ENCODE peak calls at places on chromosomes 7 and 10, in four cellular contexts. Y, M, P and J are unnamed samples. For H3K4me1, the result is how much of the 10 kb centered on the place peaks cover.

GRCh38 chr7:139777304-139777890 is 401 bp downstream of the HIPK2 start:
- DNase-seq in Y (peak), M (no peak), P (no peak), J (no peak)

GRCh38 chr10:101901340-101901739 is 57.7 kb upstream of the KCNIP2 start:
- DNase-seq in Y (no peak), M (no peak), P (no peak), J (no peak)

GRCh38 chr10:125256026-125256425 is 95.7 kb upstream of the CTBP2 start:
- DNase-seq in Y (no peak), M (no peak), P (no peak), J (no peak)

GRCh38 chr7:151439855-151440798 is at the start of gene CRYGN:
- DNase-seq in Y (no peak), M (no peak), P (no peak), J (no peak)

GRCh38 chr10:15715619-15716227 is 4.0 kb downstream of the ITGA8 start:
- DNase-seq in Y (no peak), M (no peak), P (no peak), J (no peak)

GRCh38 chr7:24291271-24291670 is 7.3 kb downstream of the NPY start:
- DNase-seq in Y (no peak), M (no peak), P (peak), J (no peak)

GRCh38 chr7:75584385-75584784 is 92.3 kb downstream of the SPDYE5 start:
- DNase-seq in Y (no peak), M (no peak), P (no peak), J (no peak)

GRCh38 chr10:92419740-92420553 is 129.0 kb downstream of the MARCHF5 start:
- DNase-seq in Y (peak), M (peak), P (no peak), J (no peak)

GRCh38 chr10:86758231-86759072 is 2.0 kb downstream of the BMPR1A start:
- DNase-seq in Y (no peak), M (no peak), P (no peak), J (no peak)

GRCh38 chr7:155188821-155189599 is 108.7 kb upstream of the INSIG1 start:
- DNase-seq in Y (no peak), M (no peak), P (no peak), J (no peak)

GRCh38 chr10:33037726-33038125 is 79.7 kb upstream of the ITGB1 start:
- DNase-seq in Y (no peak), M (no peak), P (no peak), J (no peak)

GRCh38 chr10:129840196-129840590 is 123.9 kb downstream of the EBF3 start:
- DNase-seq in Y (no peak), M (no peak), P (no peak), J (no peak)

GRCh38 chr10:65040796-65041195 is 1519.6 kb downstream of the REEP3 start:
- DNase-seq in Y (no peak), M (no peak), P (no peak), J (no peak)

GRCh38 chr7:140402178-140402835 is 1.6 kb upstream of the RAB19 start:
- DNase-seq in Y (no peak), M (no peak), P (peak), J (no peak)

GRCh38 chr7:142375710-142376313 is 118.0 kb upstream of the PRSS58 start:
- DNase-seq in Y (peak), M (no peak), P (peak), J (no peak)

GRCh38 chr10:6833458-6834011 is 253.5 kb upstream of the PRKCQ start:
- DNase-seq in Y (no peak), M (no peak), P (no peak), J (no peak)

GRCh38 chr10:123297175-123297574 is 143.0 kb downstream of the BUB3 start:
- DNase-seq in Y (no peak), M (no peak), P (no peak), J (no peak)

GRCh38 chr7:120055300-120055699 is 217.7 kb upstream of the KCND2 start:
- DNase-seq in Y (no peak), M (no peak), P (peak), J (no peak)

GRCh38 chr10:99916776-99917175 is 93.0 kb downstream of the DNMBP start:
- DNase-seq in Y (no peak), M (no peak), P (no peak), J (no peak)

GRCh38 chr10:99913831-99914235 is 95.9 kb downstream of the DNMBP start:
- DNase-seq in Y (peak), M (no peak), P (no peak), J (no peak)

GRCh38 chr10:99917963-99918825 is 91.6 kb downstream of the DNMBP start:
- DNase-seq in Y (no peak), M (no peak), P (no peak), J (no peak)

GRCh38 chr10:99914236-99914635 is 95.5 kb downstream of the DNMBP start:
- DNase-seq in Y (no peak), M (no peak), P (no peak), J (no peak)

DNA sequence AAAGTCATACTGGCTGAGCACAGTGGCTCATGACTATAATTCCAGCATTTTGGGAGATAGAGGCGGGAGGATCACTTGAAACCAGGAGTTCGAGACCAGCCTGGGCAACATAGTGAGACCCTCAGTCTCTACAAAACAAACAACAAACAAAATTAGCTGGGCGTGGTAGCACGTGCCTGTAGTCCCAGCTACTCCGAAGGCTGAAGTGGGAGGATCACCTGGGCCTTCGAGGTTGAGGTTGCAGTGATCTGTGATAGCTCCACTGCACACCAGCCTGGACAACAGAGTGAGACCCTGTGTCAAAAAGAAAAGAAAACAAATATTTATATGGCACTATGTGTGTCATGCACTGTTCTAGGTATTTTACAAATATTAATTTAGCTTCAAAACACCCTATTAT is 94.3 kb downstream of the DNMBP start:
- DNase-seq in Y (no peak), M (no peak), P (no peak), J (no peak)
- H3K4me1 ChIP-seq in Y (under half), M (under half), P (under half), J (under half)

GRCh38 chr10:96683065-96683464 is 37.2 kb downstream of the PIK3AP1 start:
- DNase-seq in Y (no peak), M (no peak), P (peak), J (no peak)
- H3K4me1 ChIP-seq in Y (under half), M (under half), P (under half), J (under half)

GRCh38 chr7:77690289-77690688 is 6.0 kb upstream of the RSBN1L start:
- DNase-seq in Y (peak), M (no peak), P (no peak), J (no peak)
- H3K4me1 ChIP-seq in Y (under half), M (under half), P (under half), J (under half)

GRCh38 chr7:2102375-2102723 is 130.4 kb downstream of the MAD1L1 start:
- DNase-seq in Y (no peak), M (no peak), P (no peak), J (no peak)
- H3K4me1 ChIP-seq in Y (under half), M (under half), P (under half), J (under half)

DNA sequence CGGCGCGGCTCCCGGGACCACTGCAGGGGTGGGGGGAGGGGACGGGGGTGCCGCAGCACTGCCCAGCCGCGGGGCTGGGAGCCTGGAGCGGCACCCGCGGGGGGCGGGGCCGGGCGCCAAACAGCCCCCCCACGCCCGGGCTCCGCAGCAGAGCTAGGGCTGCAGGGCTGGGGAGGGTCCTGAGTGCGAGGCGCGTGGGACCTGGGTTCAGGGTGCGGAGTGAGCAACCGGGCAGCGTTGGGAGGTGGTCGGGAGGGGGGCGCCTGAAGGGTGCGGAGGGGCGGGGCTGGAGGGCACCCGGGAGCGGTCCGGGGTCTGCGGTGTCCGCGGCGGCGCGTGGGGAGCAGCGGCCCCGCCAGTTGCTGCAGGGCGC is 526 bp downstream of the CAMK2G start:
- DNase-seq in Y (no peak), M (no peak), P (no peak), J (no peak)
- H3K4me1 ChIP-seq in Y (under half), M (under half), P (half or more), J (under half)

GRCh38 chr10:58734116-58734515 is 221.4 kb downstream of the BICC1 start:
- DNase-seq in Y (no peak), M (no peak), P (no peak), J (no peak)
- H3K4me1 ChIP-seq in Y (under half), M (under half), P (under half), J (under half)

GRCh38 chr10:89469517-89469916 is 55.1 kb downstream of the IFIT5 start:
- DNase-seq in Y (no peak), M (no peak), P (no peak), J (no peak)

GRCh38 chr10:89470628-89471027 is 56.3 kb downstream of the IFIT5 start:
- DNase-seq in Y (peak), M (no peak), P (no peak), J (no peak)

GRCh38 chr10:89474452-89474851 is 60.1 kb downstream of the IFIT5 start:
- DNase-seq in Y (no peak), M (no peak), P (no peak), J (no peak)

GRCh38 chr10:89468625-89469024 is 54.3 kb downstream of the IFIT5 start:
- DNase-seq in Y (peak), M (no peak), P (no peak), J (no peak)

GRCh38 chr10:89471110-89471814 is 56.9 kb downstream of the IFIT5 start:
- DNase-seq in Y (no peak), M (no peak), P (no peak), J (no peak)
- H3K4me1 ChIP-seq in Y (under half), M (under half), P (under half), J (under half)